ENCODE peak calls at places on chromosomes 1 and 21, in seven cellular contexts. One of them, this sample, is unnamed.

GRCh38 chr1:43937179-43937865 is 3.7 kb downstream of the ARTN start:
- DNase-seq in skeletal muscle cell: no peak
- DNase-seq in cardiac fibroblast: no peak
- DNase-seq in mucosa of descending colon: no peak
- DNase-seq in AG04450: no peak
- DNase-seq in thyroid gland: no peak
- DNase-seq in BJ: no peak
- DNase-seq in this sample: no peak

GRCh38 chr1:24558902-24559791 is 3.3 kb downstream of the NCMAP start:
- DNase-seq in thyroid gland: peak; percentile 86
- DNase-seq in mucosa of descending colon: no peak
- DNase-seq in skeletal muscle cell: peak; percentile 26
- DNase-seq in BJ: peak; percentile 24
- DNase-seq in cardiac fibroblast: peak; percentile 75
- DNase-seq in AG04450: peak; percentile 34
- DNase-seq in this sample: peak; percentile 57

GRCh38 chr1:206704239-206704638 is 19.5 kb downstream of the MAPKAPK2 start:
- DNase-seq in BJ: no peak
- DNase-seq in thyroid gland: no peak
- DNase-seq in mucosa of descending colon: no peak
- DNase-seq in cardiac fibroblast: no peak
- DNase-seq in AG04450: no peak
- DNase-seq in skeletal muscle cell: no peak
- DNase-seq in this sample: no peak

GRCh38 chr1:212545941-212546638 is 62.5 kb upstream of the ATF3 start:
- DNase-seq in BJ: no peak
- DNase-seq in thyroid gland: no peak
- DNase-seq in AG04450: no peak
- DNase-seq in cardiac fibroblast: peak; percentile 77
- DNase-seq in mucosa of descending colon: no peak
- DNase-seq in skeletal muscle cell: no peak
- DNase-seq in this sample: no peak

GRCh38 chr1:65762081-65762862 is 30.4 kb upstream of the PDE4B start:
- DNase-seq in cardiac fibroblast: no peak
- DNase-seq in skeletal muscle cell: no peak
- DNase-seq in mucosa of descending colon: no peak
- DNase-seq in thyroid gland: no peak
- DNase-seq in AG04450: peak; percentile 11
- DNase-seq in BJ: peak; percentile 44
- DNase-seq in this sample: no peak

GRCh38 chr1:173789841-173790240 is 34.6 kb upstream of the DARS2 start:
- DNase-seq in mucosa of descending colon: no peak
- DNase-seq in thyroid gland: no peak
- DNase-seq in skeletal muscle cell: no peak
- DNase-seq in BJ: no peak
- DNase-seq in cardiac fibroblast: no peak
- DNase-seq in AG04450: no peak
- DNase-seq in this sample: no peak

GRCh38 chr1:188782220-188782841 is 1695.3 kb downstream of the BRINP3 start:
- DNase-seq in AG04450: peak; percentile 16
- DNase-seq in mucosa of descending colon: no peak
- DNase-seq in skeletal muscle cell: peak; percentile 16
- DNase-seq in BJ: no peak
- DNase-seq in cardiac fibroblast: peak; percentile 29
- DNase-seq in thyroid gland: no peak
- DNase-seq in this sample: no peak

GRCh38 chr1:201450721-201451291 is 18.2 kb downstream of the PHLDA3 start:
- DNase-seq in AG04450: peak; percentile 59
- DNase-seq in BJ: peak; percentile 32
- DNase-seq in thyroid gland: peak; percentile 45
- DNase-seq in mucosa of descending colon: peak; percentile 55
- DNase-seq in cardiac fibroblast: peak; percentile 89
- DNase-seq in skeletal muscle cell: peak; percentile 93
- DNase-seq in this sample: no peak

GRCh38 chr21:35375115-35375514 is 326.0 kb upstream of the RUNX1 start:
- DNase-seq in BJ: peak; percentile 63
- DNase-seq in thyroid gland: no peak
- DNase-seq in cardiac fibroblast: peak; percentile 89
- DNase-seq in AG04450: peak; percentile 39
- DNase-seq in mucosa of descending colon: no peak
- DNase-seq in skeletal muscle cell: peak; percentile 92
- DNase-seq in this sample: no peak

GRCh38 chr1:201590474-201590873 is 51.5 kb downstream of the NAV1 start:
- DNase-seq in AG04450: no peak
- DNase-seq in skeletal muscle cell: no peak
- DNase-seq in mucosa of descending colon: no peak
- DNase-seq in thyroid gland: no peak
- DNase-seq in BJ: no peak
- DNase-seq in cardiac fibroblast: no peak
- DNase-seq in this sample: no peak

GRCh38 chr1:243255791-243256512 is at the start of gene SDCCAG8:
- DNase-seq in AG04450: peak; percentile 100
- DNase-seq in BJ: peak; percentile 99
- DNase-seq in thyroid gland: peak; percentile 99
- DNase-seq in skeletal muscle cell: peak; percentile 100
- DNase-seq in cardiac fibroblast: peak; percentile 100
- DNase-seq in mucosa of descending colon: peak; percentile 95
- DNase-seq in this sample: peak; percentile 98

GRCh38 chr1:68140536-68140935 is 90.1 kb upstream of the DIRAS3 start:
- DNase-seq in cardiac fibroblast: peak; percentile 42
- DNase-seq in AG04450: no peak
- DNase-seq in mucosa of descending colon: no peak
- DNase-seq in skeletal muscle cell: no peak
- DNase-seq in BJ: no peak
- DNase-seq in thyroid gland: no peak
- DNase-seq in this sample: no peak

GRCh38 chr1:94942171-94943128 is 15.5 kb upstream of the CNN3 start:
- DNase-seq in skeletal muscle cell: no peak
- DNase-seq in mucosa of descending colon: no peak
- DNase-seq in thyroid gland: no peak
- DNase-seq in BJ: no peak
- DNase-seq in cardiac fibroblast: no peak
- DNase-seq in AG04450: no peak
- DNase-seq in this sample: no peak

GRCh38 chr1:173295391-173295790 is 88.3 kb upstream of the TNFSF4 start:
- DNase-seq in BJ: no peak
- DNase-seq in cardiac fibroblast: peak; percentile 34
- DNase-seq in skeletal muscle cell: no peak
- DNase-seq in thyroid gland: no peak
- DNase-seq in AG04450: no peak
- DNase-seq in mucosa of descending colon: no peak
- DNase-seq in this sample: no peak

GRCh38 chr1:193730017-193730416 is 543.6 kb upstream of the B3GALT2 start:
- DNase-seq in BJ: no peak
- DNase-seq in cardiac fibroblast: no peak
- DNase-seq in AG04450: no peak
- DNase-seq in thyroid gland: no peak
- DNase-seq in mucosa of descending colon: no peak
- DNase-seq in skeletal muscle cell: no peak
- DNase-seq in this sample: no peak

GRCh38 chr1:16112558-16113555 is 39.4 kb upstream of the FAM131C start:
- DNase-seq in skeletal muscle cell: no peak
- DNase-seq in mucosa of descending colon: no peak
- DNase-seq in AG04450: no peak
- DNase-seq in cardiac fibroblast: no peak
- DNase-seq in thyroid gland: no peak
- DNase-seq in BJ: no peak
- DNase-seq in this sample: peak; percentile 65

GRCh38 chr1:70706381-70707173 is 295.5 kb downstream of the CTH start:
- DNase-seq in BJ: no peak
- DNase-seq in cardiac fibroblast: no peak
- DNase-seq in skeletal muscle cell: no peak
- DNase-seq in thyroid gland: peak; percentile 9
- DNase-seq in mucosa of descending colon: no peak
- DNase-seq in AG04450: no peak
- DNase-seq in this sample: no peak
- H3K4me3 ChIP-seq in BJ: peak overlapping the region; percentile 32
- H3K4me3 ChIP-seq in cardiac fibroblast: no peak overlapping the region
- H3K4me3 ChIP-seq in skeletal muscle cell: peak overlapping the region; percentile 36
- H3K4me3 ChIP-seq in thyroid gland: no peak overlapping the region
- H3K4me3 ChIP-seq in mucosa of descending colon: no peak overlapping the region
- H3K4me3 ChIP-seq in AG04450: peak overlapping the region; percentile 43
- H3K4me3 ChIP-seq in this sample: no peak overlapping the region

GRCh38 chr1:31413405-31414005 is 492 bp downstream of the SERINC2 start:
- DNase-seq in skeletal muscle cell: no peak
- DNase-seq in BJ: no peak
- DNase-seq in mucosa of descending colon: peak; percentile 93
- DNase-seq in AG04450: no peak
- DNase-seq in cardiac fibroblast: peak; percentile 49
- DNase-seq in thyroid gland: peak; percentile 89
- DNase-seq in this sample: peak; percentile 70
- H3K4me3 ChIP-seq in skeletal muscle cell: peak overlapping the region; percentile 69
- H3K4me3 ChIP-seq in BJ: peak overlapping the region; percentile 83
- H3K4me3 ChIP-seq in mucosa of descending colon: peak overlapping the region; percentile 87
- H3K4me3 ChIP-seq in AG04450: peak overlapping the region; percentile 85
- H3K4me3 ChIP-seq in cardiac fibroblast: peak overlapping the region; percentile 66
- H3K4me3 ChIP-seq in thyroid gland: peak overlapping the region; percentile 80
- H3K4me3 ChIP-seq in this sample: peak overlapping the region; percentile 90

DNA sequence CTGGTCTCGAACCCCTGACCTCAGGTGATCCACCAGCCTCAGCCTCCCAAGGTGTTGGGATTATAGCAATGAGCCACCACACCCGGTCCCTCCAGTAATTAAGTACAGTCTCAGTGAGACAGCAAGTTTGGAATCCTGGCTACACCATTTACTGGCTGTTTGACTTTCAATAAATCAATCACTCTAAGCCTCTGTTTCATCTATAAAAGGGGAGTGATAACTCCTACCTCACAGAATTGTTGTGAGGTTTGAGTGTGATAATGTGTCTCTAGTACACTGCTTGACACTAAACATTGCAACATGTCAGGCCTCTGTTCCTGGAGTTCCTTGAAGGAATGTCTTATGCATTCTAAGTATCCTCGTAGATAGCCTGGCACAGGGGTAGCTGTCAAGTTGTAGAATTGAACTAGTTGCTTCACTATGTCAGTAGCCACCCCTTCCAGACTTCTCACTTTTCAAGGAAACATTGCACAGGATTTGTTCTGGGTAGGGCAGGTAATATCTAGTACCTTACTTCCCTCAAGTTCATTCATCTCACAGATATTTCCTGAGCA is 12.4 kb downstream of the ENTREP3 start:
- DNase-seq in BJ: no peak
- DNase-seq in AG04450: no peak
- DNase-seq in cardiac fibroblast: no peak
- DNase-seq in thyroid gland: no peak
- DNase-seq in skeletal muscle cell: no peak
- DNase-seq in mucosa of descending colon: no peak
- DNase-seq in this sample: no peak
- H3K4me3 ChIP-seq in BJ: peak overlapping the region; percentile 53
- H3K4me3 ChIP-seq in AG04450: peak overlapping the region; percentile 72
- H3K4me3 ChIP-seq in cardiac fibroblast: peak overlapping the region; percentile 71
- H3K4me3 ChIP-seq in thyroid gland: no peak overlapping the region
- H3K4me3 ChIP-seq in skeletal muscle cell: no peak overlapping the region
- H3K4me3 ChIP-seq in mucosa of descending colon: no peak overlapping the region
- H3K4me3 ChIP-seq in this sample: peak overlapping the region; percentile 59

GRCh38 chr1:210231846-210232523 is 611 bp upstream of the SERTAD4 start:
- DNase-seq in cardiac fibroblast: peak; percentile 66
- DNase-seq in BJ: peak; percentile 62
- DNase-seq in thyroid gland: no peak
- DNase-seq in mucosa of descending colon: no peak
- DNase-seq in AG04450: no peak
- DNase-seq in skeletal muscle cell: no peak
- DNase-seq in this sample: no peak
- H3K4me3 ChIP-seq in cardiac fibroblast: peak overlapping the region; percentile 69
- H3K4me3 ChIP-seq in BJ: peak overlapping the region; percentile 59
- H3K4me3 ChIP-seq in thyroid gland: peak overlapping the region; percentile 68
- H3K4me3 ChIP-seq in mucosa of descending colon: no peak overlapping the region
- H3K4me3 ChIP-seq in AG04450: peak overlapping the region; percentile 69
- H3K4me3 ChIP-seq in skeletal muscle cell: peak overlapping the region; percentile 47
- H3K4me3 ChIP-seq in this sample: peak overlapping the region; percentile 26

DNA sequence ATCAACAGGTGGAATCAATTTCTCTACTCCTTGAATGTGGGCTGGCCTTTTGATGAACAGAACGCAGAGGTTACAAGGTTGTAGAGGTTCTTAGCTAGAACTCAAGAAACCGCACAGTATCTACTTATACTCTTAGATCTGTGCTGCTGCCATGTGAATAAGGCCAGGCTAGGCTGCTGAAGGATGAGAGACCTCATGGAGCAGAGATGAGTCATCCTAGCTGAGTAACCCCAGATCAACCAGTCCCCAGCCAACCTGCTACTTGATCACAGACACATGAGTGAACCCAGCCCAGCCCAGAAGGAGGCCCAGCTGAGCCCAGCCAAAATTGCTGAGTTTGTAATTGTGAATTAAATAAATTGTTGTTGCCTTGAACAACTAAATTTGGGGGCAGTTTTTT is 35.3 kb upstream of the BCAR3 start:
- DNase-seq in mucosa of descending colon: no peak
- DNase-seq in skeletal muscle cell: no peak
- DNase-seq in BJ: no peak
- DNase-seq in thyroid gland: no peak
- DNase-seq in AG04450: no peak
- DNase-seq in cardiac fibroblast: peak; percentile 66
- DNase-seq in this sample: no peak
- H3K4me3 ChIP-seq in mucosa of descending colon: no peak overlapping the region
- H3K4me3 ChIP-seq in skeletal muscle cell: no peak overlapping the region
- H3K4me3 ChIP-seq in BJ: no peak overlapping the region
- H3K4me3 ChIP-seq in thyroid gland: no peak overlapping the region
- H3K4me3 ChIP-seq in AG04450: no peak overlapping the region
- H3K4me3 ChIP-seq in cardiac fibroblast: no peak overlapping the region
- H3K4me3 ChIP-seq in this sample: no peak overlapping the region

This sample was measured in pancreas.